ENCODE peak calls at places on chromosome 12, in four cellular contexts. B is H1, Q is GM12878, A is HepG2. U is an unnamed sample.

GRCh38 chr12:51863363-51863920 is 14.9 kb upstream of the FIGNL2 start:
- DNase-seq in B (no peak), Q (no peak), A (no peak), U (no peak)

GRCh38 chr12:55809274-55809673 is 8.2 kb downstream of the SARNP start:
- DNase-seq in A (no peak), Q (no peak), B (no peak), U (no peak)

GRCh38 chr12:12671850-12672660 is 23.9 kb downstream of the GPR19 start:
- DNase-seq in Q (no peak), A (no peak), B (no peak), U (no peak)

GRCh38 chr12:2306012-2306411 is 253.2 kb downstream of the CACNA1C start:
- DNase-seq in B (no peak), A (no peak), Q (no peak), U (no peak)

GRCh38 chr12:78034025-78034424 is 203.3 kb downstream of the NAV3 start:
- DNase-seq in Q (no peak), A (no peak), B (no peak), U (no peak)

GRCh38 chr12:80445083-80445482 is 1.0 kb downstream of the PTPRQ start:
- DNase-seq in Q (no peak), B (no peak), A (no peak), U (no peak)

GRCh38 chr12:106114084-106115068 is 24.4 kb downstream of the NUAK1 start:
- DNase-seq in A (no peak), Q (no peak), B (no peak), U (no peak)

GRCh38 chr12:38689704-38690103 is 215.7 kb downstream of the CPNE8 start:
- DNase-seq in B (no peak), A (no peak), Q (no peak), U (no peak)

GRCh38 chr12:99567072-99567471 is 80.5 kb upstream of the GARIN6 start:
- DNase-seq in B (no peak), Q (no peak), A (no peak), U (no peak)

GRCh38 chr12:26274441-26275312 is 79.3 kb downstream of the SSPN start:
- DNase-seq in B (peak; percentile 17), A (peak; percentile 96), Q (peak; percentile 94), U (peak; percentile 62)

GRCh38 chr12:79151956-79152355 is 287.4 kb downstream of the SYT1 start:
- DNase-seq in B (no peak), A (no peak), Q (no peak), U (no peak)

GRCh38 chr12:738712-739111 is 13.7 kb upstream of the WNK1 start:
- DNase-seq in B (no peak), A (no peak), Q (no peak), U (no peak)

GRCh38 chr12:126668961-126669360 is 1598.0 kb upstream of the TMEM132C start:
- DNase-seq in A (no peak), Q (no peak), B (no peak), U (no peak)

GRCh38 chr12:46915082-46915481 is 89.3 kb upstream of the SLC38A4 start:
- DNase-seq in A (no peak), Q (no peak), B (no peak), U (no peak)

GRCh38 chr12:2489266-2489665 is 305.5 kb upstream of the FKBP4 start:
- DNase-seq in A (no peak), Q (no peak), B (no peak), U (no peak)

GRCh38 chr12:92224685-92225331 is 79.2 kb upstream of the BTG1 start:
- DNase-seq in Q (no peak), B (no peak), A (no peak), U (no peak)

GRCh38 chr12:90393654-90394053 is 561.3 kb downstream of the CCER1 start:
- DNase-seq in B (no peak), Q (no peak), A (no peak), U (no peak)

GRCh38 chr12:43766291-43766690 is 7.5 kb downstream of the IRAK4 start:
- DNase-seq in A (no peak), Q (no peak), B (no peak), U (no peak)

GRCh38 chr12:52037248-52037861 is 13.9 kb upstream of the NR4A1 start:
- DNase-seq in B (no peak), Q (no peak), A (no peak), U (peak; percentile 52)

GRCh38 chr12:232731-233614 is 19.0 kb upstream of the SLC6A12 start:
- DNase-seq in A (no peak), Q (no peak), B (no peak), U (no peak)

GRCh38 chr12:51222461-51222860 is 4.6 kb upstream of the POU6F1 start:
- DNase-seq in Q (no peak), B (no peak), A (no peak), U (no peak)

GRCh38 chr12:84201976-84202375 is 710.6 kb downstream of the SLC6A15 start:
- DNase-seq in Q (no peak), B (no peak), A (no peak), U (no peak)

GRCh38 chr12:27343255-27344000 is 10.8 kb downstream of the BMAL2 start:
- DNase-seq in B (no peak), A (no peak), Q (no peak), U (no peak)

GRCh38 chr12:105239304-105239703 is 3.3 kb upstream of the APPL2 start:
- DNase-seq in B (no peak), Q (no peak), A (peak; percentile 48), U (no peak)

DNA sequence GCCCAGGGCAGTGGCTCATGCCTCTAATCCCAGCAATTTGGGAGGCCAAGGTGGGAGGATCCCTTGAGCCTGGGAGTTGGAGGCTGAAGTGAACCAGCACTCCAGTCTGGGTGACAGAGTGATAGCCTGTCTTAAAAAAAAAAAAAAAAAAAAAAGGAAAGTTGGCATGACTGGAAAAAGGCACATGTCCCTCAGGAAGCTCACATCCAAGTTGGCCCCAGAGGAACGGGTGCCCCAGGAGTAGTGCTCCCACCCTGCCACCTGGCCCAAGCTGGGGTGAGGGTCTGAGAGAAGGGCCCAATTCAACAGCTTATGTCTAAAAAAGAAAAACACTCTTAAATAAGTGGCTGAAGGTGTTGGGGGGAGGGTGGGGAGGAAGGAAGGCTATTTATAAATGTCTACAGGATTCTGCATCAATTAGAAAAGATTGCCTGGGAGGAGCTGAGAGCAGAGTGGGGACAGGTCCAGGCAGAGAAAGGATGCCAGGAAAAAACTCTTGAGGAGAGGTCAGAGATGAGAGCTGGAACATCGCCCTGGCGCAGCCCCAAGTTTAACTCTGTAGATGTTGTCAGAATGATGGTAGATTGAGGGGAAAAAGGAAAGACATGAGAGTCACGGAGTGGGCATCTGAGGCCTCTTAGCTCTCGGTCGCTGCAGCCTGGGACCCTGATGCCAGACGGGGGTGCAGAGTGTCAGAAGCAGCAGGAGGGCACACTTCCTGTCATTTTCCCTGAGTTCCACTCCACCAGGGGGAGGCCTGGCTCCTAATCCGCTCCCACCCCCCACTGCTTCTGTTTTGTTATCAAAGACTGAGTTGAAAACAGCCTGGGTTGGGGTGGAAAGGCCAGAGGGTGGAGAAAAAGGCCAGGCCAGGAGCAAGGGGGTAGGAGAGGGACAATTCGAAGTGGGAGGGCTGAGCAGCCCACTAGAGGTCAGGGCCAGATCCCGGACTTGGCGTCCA is 7.3 kb downstream of the SPRYD3 start:
- DNase-seq in Q (no peak), A (no peak), B (no peak), U (no peak)
- TF ChIP-seq SUZ12 in Q (no peak), A (no peak), B (no peak), U (no peak)

DNA sequence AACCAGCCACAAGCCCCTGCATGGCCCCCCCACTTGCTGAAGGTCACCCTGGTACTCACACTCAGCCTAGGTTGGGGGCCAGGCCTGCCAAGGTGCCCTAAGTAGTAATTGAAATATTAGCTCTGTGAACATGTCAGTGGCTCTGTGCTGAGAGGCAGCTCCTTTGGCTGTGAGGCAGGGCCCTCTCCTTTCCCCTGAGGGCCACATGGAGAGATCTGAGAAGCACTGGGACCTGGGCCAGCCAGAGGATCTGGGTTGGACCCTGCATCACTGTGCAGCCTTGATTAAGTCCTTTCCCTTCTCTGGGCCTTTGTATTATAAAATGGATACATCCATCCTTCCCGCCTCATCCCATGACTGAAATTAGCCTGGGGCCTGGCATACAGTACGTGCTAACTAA is 58.0 kb upstream of the FAM222A start:
- DNase-seq in A (no peak), B (no peak), Q (no peak), U (no peak)
- TF ChIP-seq SP1 in A (no peak), B (no peak), Q (no peak), U (no peak)

DNA sequence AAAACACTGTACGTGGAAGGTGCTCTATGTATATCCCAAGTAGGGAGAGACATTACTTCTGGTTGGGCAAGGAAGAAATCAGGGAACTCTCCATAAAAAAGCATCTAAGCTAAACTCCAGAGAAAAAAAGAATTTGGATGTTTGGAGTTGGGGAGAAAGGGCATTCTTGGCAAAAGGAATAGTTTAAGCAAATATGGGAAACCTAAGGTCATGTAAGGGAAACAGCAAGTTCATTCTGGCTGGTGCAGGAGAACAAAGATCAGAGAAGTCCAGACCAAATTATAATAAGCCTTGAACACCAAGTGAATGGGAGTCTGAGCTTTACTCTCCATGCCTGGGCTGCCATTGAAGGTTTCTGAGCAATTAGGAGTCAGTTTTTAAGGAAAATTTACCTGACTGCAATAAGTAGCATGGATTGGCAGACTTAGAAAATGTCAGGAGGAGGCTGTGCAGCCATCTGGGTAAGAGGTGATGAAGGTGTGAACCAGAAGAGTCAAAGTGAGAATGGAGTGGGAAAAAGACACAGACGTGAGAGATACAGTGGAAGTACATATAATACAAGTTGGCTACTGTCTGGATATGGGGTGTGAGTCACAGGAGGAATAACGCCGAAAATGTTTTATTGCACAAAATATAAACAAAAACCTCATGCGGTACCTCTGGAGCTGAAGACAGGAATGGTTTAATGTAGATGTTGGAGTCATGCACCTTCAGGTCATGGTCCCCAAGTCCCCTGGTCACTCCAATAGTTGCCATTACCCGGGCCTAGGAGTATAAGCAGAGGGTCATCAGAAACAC is 222.6 kb downstream of the MON2 start:
- DNase-seq in Q (no peak), A (no peak), B (no peak), U (no peak)
- TF ChIP-seq SUZ12 in Q (no peak), A (no peak), B (no peak), U (no peak)

DNA sequence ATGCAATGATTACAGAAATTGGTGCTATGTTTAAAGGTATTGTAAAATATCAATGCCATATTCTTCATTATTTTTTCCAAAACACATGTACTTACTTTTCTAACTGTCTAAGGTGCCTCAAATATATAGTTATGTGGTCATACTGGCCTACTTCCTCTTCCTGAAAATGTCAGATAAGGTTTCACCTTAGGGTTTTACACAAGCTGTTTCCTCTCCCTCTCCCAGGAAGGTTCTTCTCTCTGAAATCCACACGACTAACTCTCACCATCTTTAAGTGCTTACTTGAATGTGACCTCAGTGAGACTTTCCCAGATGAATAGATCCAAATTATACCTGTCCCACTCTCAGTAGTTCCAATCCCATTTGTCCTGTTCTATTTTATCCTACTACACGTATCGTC is 11.6 kb upstream of the CLEC4D start:
- DNase-seq in B (no peak), Q (no peak), A (no peak), U (no peak)
- TF ChIP-seq SP1 in B (no peak), Q (no peak), A (no peak), U (no peak)

GRCh38 chr12:125151284-125151683 is 86.0 kb downstream of the AACS start:
- DNase-seq in Q (no peak), B (no peak), A (peak; percentile 18), U (no peak)
- TF ChIP-seq SUZ12 in Q (no peak), B (no peak), A (no peak), U (no peak)

U was measured in HEK293T.